ENCODE peak calls at places on chromosomes 11 and 22, in seven cellular contexts. One of them, this sample, is unnamed.

GRCh38 chr11:45646275-45646970 is 19.0 kb downstream of the CHST1 start:
- DNase-seq in epithelial cell of esophagus: peak
- DNase-seq in H1: no peak
- DNase-seq in HFF-Myc: no peak
- DNase-seq in heart left ventricle: no peak
- DNase-seq in neural progenitor cell: peak
- DNase-seq in activated T-cell treated with anti-CD3 and anti-CD28 coated beads for 1 hour: no peak
- DNase-seq in this sample: no peak

GRCh38 chr11:69434341-69434960 is 47.0 kb upstream of the LINC01488 start:
- DNase-seq in epithelial cell of esophagus: no peak
- DNase-seq in H1: no peak
- DNase-seq in HFF-Myc: no peak
- DNase-seq in heart left ventricle: no peak
- DNase-seq in neural progenitor cell: peak
- DNase-seq in activated T-cell treated with anti-CD3 and anti-CD28 coated beads for 1 hour: no peak
- DNase-seq in this sample: peak

GRCh38 chr11:488992-489391 is 18.1 kb downstream of the RNH1 start:
- DNase-seq in epithelial cell of esophagus: no peak
- DNase-seq in H1: no peak
- DNase-seq in HFF-Myc: no peak
- DNase-seq in heart left ventricle: no peak
- DNase-seq in neural progenitor cell: no peak
- DNase-seq in activated T-cell treated with anti-CD3 and anti-CD28 coated beads for 1 hour: no peak
- DNase-seq in this sample: no peak

GRCh38 chr11:74162688-74163467 is 7.9 kb downstream of the C2CD3 start:
- DNase-seq in epithelial cell of esophagus: no peak
- DNase-seq in H1: no peak
- DNase-seq in HFF-Myc: no peak
- DNase-seq in heart left ventricle: no peak
- DNase-seq in neural progenitor cell: no peak
- DNase-seq in activated T-cell treated with anti-CD3 and anti-CD28 coated beads for 1 hour: no peak
- DNase-seq in this sample: no peak

GRCh38 chr11:122823564-122823963 is 14.7 kb upstream of the CRTAM start:
- DNase-seq in epithelial cell of esophagus: no peak
- DNase-seq in H1: no peak
- DNase-seq in HFF-Myc: no peak
- DNase-seq in heart left ventricle: no peak
- DNase-seq in neural progenitor cell: no peak
- DNase-seq in activated T-cell treated with anti-CD3 and anti-CD28 coated beads for 1 hour: no peak
- DNase-seq in this sample: no peak

GRCh38 chr22:39724390-39724789 is 153.8 kb downstream of the CACNA1I start:
- DNase-seq in epithelial cell of esophagus: peak
- DNase-seq in H1: no peak
- DNase-seq in HFF-Myc: no peak
- DNase-seq in heart left ventricle: no peak
- DNase-seq in neural progenitor cell: no peak
- DNase-seq in activated T-cell treated with anti-CD3 and anti-CD28 coated beads for 1 hour: no peak
- DNase-seq in this sample: no peak

GRCh38 chr11:64843971-64844329 is 503 bp downstream of the CDC42BPG start:
- DNase-seq in epithelial cell of esophagus: peak
- DNase-seq in H1: no peak
- DNase-seq in HFF-Myc: no peak
- DNase-seq in heart left ventricle: no peak
- DNase-seq in neural progenitor cell: no peak
- DNase-seq in activated T-cell treated with anti-CD3 and anti-CD28 coated beads for 1 hour: no peak
- DNase-seq in this sample: no peak

GRCh38 chr22:48106215-48106614 is 1343.8 kb downstream of the TBC1D22A start:
- DNase-seq in epithelial cell of esophagus: no peak
- DNase-seq in H1: no peak
- DNase-seq in HFF-Myc: no peak
- DNase-seq in heart left ventricle: no peak
- DNase-seq in neural progenitor cell: no peak
- DNase-seq in activated T-cell treated with anti-CD3 and anti-CD28 coated beads for 1 hour: no peak
- DNase-seq in this sample: no peak

GRCh38 chr11:92693146-92693545 is 276.3 kb upstream of the MTNR1B start:
- DNase-seq in epithelial cell of esophagus: peak
- DNase-seq in H1: no peak
- DNase-seq in HFF-Myc: no peak
- DNase-seq in heart left ventricle: no peak
- DNase-seq in neural progenitor cell: no peak
- DNase-seq in activated T-cell treated with anti-CD3 and anti-CD28 coated beads for 1 hour: no peak
- DNase-seq in this sample: no peak

GRCh38 chr22:44870021-44870420 is 117.6 kb downstream of the ARHGAP8 start:
- DNase-seq in epithelial cell of esophagus: peak
- DNase-seq in H1: no peak
- DNase-seq in HFF-Myc: no peak
- DNase-seq in heart left ventricle: no peak
- DNase-seq in neural progenitor cell: peak
- DNase-seq in activated T-cell treated with anti-CD3 and anti-CD28 coated beads for 1 hour: no peak
- DNase-seq in this sample: no peak

GRCh38 chr22:30821863-30822215 is 127.2 kb downstream of the OSBP2 start:
- DNase-seq in epithelial cell of esophagus: no peak
- DNase-seq in H1: no peak
- DNase-seq in HFF-Myc: no peak
- DNase-seq in heart left ventricle: no peak
- DNase-seq in neural progenitor cell: no peak
- DNase-seq in activated T-cell treated with anti-CD3 and anti-CD28 coated beads for 1 hour: no peak
- DNase-seq in this sample: no peak

This sample was measured in NT2/D1.